ENCODE peak calls at places on chromosomes 16 and 17, in four cellular contexts. G is activated CD4-positive, alpha-beta T cell treated with anti-CD3 and anti-CD28 coated beads for 36 hours; J is iPS-NIHi11; Z is HCT116. K is an unnamed sample.

GRCh38 chr17:63714550-63715277 is 14.8 kb upstream of the LIMD2 start:
- DNase-seq in J (no peak), Z (no peak), G (no peak), K (no peak)

GRCh38 chr17:45313927-45314760 is 2.7 kb downstream of the MAP3K14 start:
- DNase-seq in G (no peak), Z (no peak), J (no peak), K (peak)

GRCh38 chr17:4948997-4949320 is 629 bp upstream of the PFN1 start:
- DNase-seq in G (peak), J (peak), Z (peak), K (peak)

GRCh38 chr16:48047755-48048154 is 108.0 kb downstream of the ABCC12 start:
- DNase-seq in J (no peak), Z (no peak), G (no peak), K (no peak)

GRCh38 chr17:62744259-62744658 is 63.9 kb downstream of the MARCHF10 start:
- DNase-seq in Z (no peak), J (no peak), G (no peak), K (no peak)

GRCh38 chr17:45397796-45398195 is 34.9 kb downstream of the ARHGAP27 start:
- DNase-seq in G (no peak), Z (no peak), J (no peak), K (no peak)

GRCh38 chr17:67315865-67316264 is 50.5 kb downstream of the PSMD12 start:
- DNase-seq in G (no peak), Z (no peak), J (no peak), K (no peak)

GRCh38 chr17:69417545-69418483 is 3.3 kb downstream of the MAP2K6 start:
- DNase-seq in J (peak), Z (no peak), G (no peak), K (no peak)

GRCh38 chr17:21072623-21073278 is 29.9 kb upstream of the USP22 start:
- DNase-seq in G (no peak), J (peak), Z (no peak), K (no peak)

GRCh38 chr17:64174686-64175456 is 44.9 kb upstream of the ERN1 start:
- DNase-seq in Z (no peak), G (no peak), J (no peak), K (peak)